ENCODE peak calls at places on chromosomes 3 and 15, in four cellular contexts. Z, P, K and E are unnamed samples.

GRCh38 chr3:158569717-158570244 is 1.2 kb upstream of the MLF1 start:
- DNase-seq in Z (no peak), P (no peak), K (peak), E (no peak)

GRCh38 chr3:17639257-17639656 is 103.2 kb downstream of the TBC1D5 start:
- DNase-seq in Z (no peak), P (peak), K (no peak), E (no peak)

GRCh38 chr15:36407647-36408046 is 171.8 kb upstream of the CDIN1 start:
- DNase-seq in Z (no peak), P (peak), K (no peak), E (no peak)

GRCh38 chr15:87340370-87340769 is 916.2 kb downstream of the NTRK3 start:
- DNase-seq in Z (no peak), P (no peak), K (no peak), E (no peak)

GRCh38 chr3:79086514-79086913 is 681.3 kb downstream of the ROBO1 start:
- DNase-seq in Z (peak), P (peak), K (no peak), E (no peak)

GRCh38 chr15:42068601-42069000 is 25.8 kb downstream of the PLA2G4D start:
- DNase-seq in Z (no peak), P (no peak), K (peak), E (peak)

GRCh38 chr3:141524988-141525387 is 38.2 kb downstream of the RASA2 start:
- DNase-seq in Z (no peak), P (no peak), K (no peak), E (no peak)

GRCh38 chr3:53109822-53110771 is 20.1 kb downstream of the RFT1 start:
- DNase-seq in Z (no peak), P (peak), K (peak), E (no peak)

GRCh38 chr15:79834496-79834895 is 62.3 kb downstream of the MTHFS start:
- DNase-seq in Z (no peak), P (no peak), K (no peak), E (no peak)

GRCh38 chr3:177673105-177673804 is 476.0 kb upstream of the TBL1XR1 start:
- DNase-seq in Z (no peak), P (peak), K (no peak), E (no peak)

GRCh38 chr3:192611411-192611810 is 115.9 kb downstream of the FGF12 start:
- DNase-seq in Z (no peak), P (no peak), K (no peak), E (no peak)

GRCh38 chr3:132164469-132165092 is 129.8 kb upstream of the CPNE4 start:
- DNase-seq in Z (no peak), P (peak), K (peak), E (no peak)

GRCh38 chr3:122797291-122797690 is 2.4 kb downstream of the SLC49A4 start:
- DNase-seq in Z (no peak), P (peak), K (no peak), E (no peak)

GRCh38 chr15:67185051-67185450 is 69.4 kb downstream of the AAGAB start:
- DNase-seq in Z (no peak), P (no peak), K (peak), E (no peak)

GRCh38 chr15:65413760-65414144 is 9.0 kb downstream of the IGDCC4 start:
- DNase-seq in Z (peak), P (no peak), K (no peak), E (peak)

GRCh38 chr3:156659260-156659659 is 15.1 kb upstream of the TIPARP start:
- DNase-seq in Z (no peak), P (no peak), K (no peak), E (no peak)

GRCh38 chr3:169060037-169060436 is 603.5 kb downstream of the MECOM start:
- DNase-seq in Z (no peak), P (no peak), K (no peak), E (no peak)

GRCh38 chr3:112629425-112629824 is 11.5 kb downstream of the CCDC80 start:
- DNase-seq in Z (no peak), P (peak), K (peak), E (no peak)

GRCh38 chr3:33077976-33078375 is 19.0 kb downstream of the GLB1 start:
- DNase-seq in Z (no peak), P (no peak), K (no peak), E (no peak)

GRCh38 chr15:73601449-73602425 is 31.5 kb downstream of the NPTN start:
- DNase-seq in Z (peak), P (peak), K (no peak), E (no peak)

GRCh38 chr15:87944687-87945086 is 311.9 kb downstream of the NTRK3 start:
- DNase-seq in Z (no peak), P (no peak), K (no peak), E (peak)

GRCh38 chr3:51311055-51311454 is 74.0 kb upstream of the MANF start:
- DNase-seq in Z (peak), P (peak), K (no peak), E (no peak)

GRCh38 chr15:34837246-34838016 is 42.1 kb upstream of the ACTC1 start:
- DNase-seq in Z (no peak), P (peak), K (no peak), E (peak)

GRCh38 chr3:143847787-143848631 is at the start of gene SLC9A9:
- DNase-seq in Z (no peak), P (peak), K (no peak), E (peak)

GRCh38 chr15:83404143-83404542 is 43.0 kb upstream of the SH3GL3 start:
- DNase-seq in Z (no peak), P (no peak), K (peak), E (no peak)

GRCh38 chr15:66882251-66883020 is 180.4 kb downstream of the SMAD6 start:
- DNase-seq in Z (no peak), P (no peak), K (peak), E (no peak)

GRCh38 chr15:66101715-66102395 is 151.7 kb downstream of the MEGF11 start:
- DNase-seq in Z (no peak), P (no peak), K (no peak), E (no peak)

GRCh38 chr15:59160880-59161593 is 45.6 kb upstream of the LDHAL6B start:
- DNase-seq in Z (peak), P (no peak), K (no peak), E (no peak)

DNA sequence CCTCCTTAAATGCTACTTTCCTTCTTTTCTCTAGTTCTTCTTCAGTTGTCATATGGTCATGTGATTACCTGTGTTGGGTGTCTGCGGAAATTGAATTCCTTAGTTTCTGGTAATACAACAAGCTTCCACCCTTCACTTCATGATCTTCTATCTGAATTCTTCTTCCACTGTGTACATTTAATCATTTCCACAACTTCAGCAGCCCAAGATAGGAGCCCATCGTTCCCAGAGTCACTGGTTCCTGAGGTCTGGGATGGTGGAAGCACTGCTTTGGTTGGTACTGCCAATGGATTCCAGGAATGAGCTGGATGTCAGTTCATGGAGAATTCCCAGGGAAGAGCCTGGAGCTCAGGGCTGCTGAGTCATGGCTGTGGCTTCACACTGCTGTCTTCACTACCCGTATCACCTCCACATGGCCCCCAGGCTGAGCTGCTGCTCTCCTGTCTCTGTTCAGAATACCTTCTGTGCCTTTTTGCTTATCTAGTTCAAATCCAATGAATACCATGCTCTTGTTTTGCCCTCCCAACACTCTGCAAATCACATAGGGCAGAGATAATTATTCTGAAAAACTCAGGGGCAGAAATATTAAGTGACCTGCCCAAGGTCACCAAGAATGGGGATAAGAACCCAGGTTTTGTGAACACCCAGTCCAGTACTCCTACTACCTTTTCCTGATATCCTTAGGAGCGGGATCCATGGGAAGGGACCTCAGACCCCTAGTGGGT is 98.5 kb downstream of the RPL39L start:
- DNase-seq in Z (no peak), P (peak), K (no peak), E (no peak)
- H3K27ac ChIP-seq in Z (no peak), P (no peak), K (no peak), E (no peak)

GRCh38 chr3:41241159-41241558 is 41.9 kb downstream of the CTNNB1 start:
- DNase-seq in Z (no peak), P (no peak), K (no peak), E (no peak)
- H3K27ac ChIP-seq in Z (no peak), P (peak), K (no peak), E (no peak)

GRCh38 chr3:37922721-37923575 is 61.3 kb downstream of the CTDSPL start:
- DNase-seq in Z (no peak), P (no peak), K (no peak), E (no peak)
- H3K27ac ChIP-seq in Z (no peak), P (no peak), K (peak), E (no peak)

GRCh38 chr3:73637042-73637441 is 12.3 kb upstream of the PDZRN3 start:
- DNase-seq in Z (no peak), P (no peak), K (no peak), E (no peak)
- H3K27ac ChIP-seq in Z (no peak), P (no peak), K (no peak), E (no peak)

DNA sequence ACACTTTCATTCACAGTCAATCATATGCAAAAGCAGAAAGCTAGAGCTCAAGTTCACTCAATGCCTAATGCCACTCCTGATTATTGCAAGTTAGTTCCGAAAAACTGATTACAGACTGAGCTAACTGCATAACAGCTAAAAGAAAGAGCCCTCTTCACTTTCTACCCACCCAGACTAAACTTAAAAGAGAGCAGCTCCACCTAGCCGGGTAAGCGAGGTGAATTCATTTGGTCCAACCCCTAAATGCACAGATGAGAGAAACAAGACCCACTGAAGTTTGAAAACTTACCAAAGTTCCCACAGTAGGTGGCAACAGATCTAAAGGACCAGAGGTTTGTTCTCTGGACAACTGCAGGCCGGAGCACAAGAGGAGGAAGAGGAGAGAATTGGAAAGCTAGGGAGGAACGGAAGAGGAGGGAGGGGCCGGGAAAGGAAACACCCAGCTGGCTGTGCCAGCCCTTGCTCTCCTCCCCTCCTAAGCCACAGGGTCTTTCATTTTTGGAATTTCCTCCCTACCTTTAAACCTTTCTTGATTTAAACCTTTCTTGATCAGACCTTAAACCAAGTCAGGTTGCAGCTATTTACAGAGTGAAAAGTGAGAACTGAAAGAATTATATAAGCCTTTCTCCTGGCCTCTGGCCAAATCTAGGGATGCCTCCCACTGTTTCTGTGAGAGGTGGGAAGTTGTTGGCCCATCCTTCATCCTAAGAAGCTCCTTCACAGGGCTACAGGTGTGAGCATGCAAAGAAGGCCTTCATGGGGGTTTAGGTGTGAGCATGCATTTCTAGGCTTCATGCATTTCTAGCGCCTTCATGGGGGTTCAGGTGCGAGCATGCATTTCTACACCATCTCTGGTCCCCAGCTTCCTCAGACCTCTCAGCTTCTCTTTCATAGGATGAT is 114.7 kb upstream of the LMOD3 start:
- DNase-seq in Z (no peak), P (no peak), K (peak), E (no peak)
- H3K27ac ChIP-seq in Z (no peak), P (no peak), K (no peak), E (peak)

GRCh38 chr3:13853256-13853977 is 26.5 kb downstream of the WNT7A start:
- DNase-seq in Z (no peak), P (no peak), K (no peak), E (peak)
- H3K27ac ChIP-seq in Z (no peak), P (peak), K (no peak), E (no peak)

GRCh38 chr3:71050133-71050520 is 533.4 kb downstream of the FOXP1 start:
- DNase-seq in Z (no peak), P (no peak), K (no peak), E (no peak)
- H3K27ac ChIP-seq in Z (no peak), P (no peak), K (peak), E (peak)

DNA sequence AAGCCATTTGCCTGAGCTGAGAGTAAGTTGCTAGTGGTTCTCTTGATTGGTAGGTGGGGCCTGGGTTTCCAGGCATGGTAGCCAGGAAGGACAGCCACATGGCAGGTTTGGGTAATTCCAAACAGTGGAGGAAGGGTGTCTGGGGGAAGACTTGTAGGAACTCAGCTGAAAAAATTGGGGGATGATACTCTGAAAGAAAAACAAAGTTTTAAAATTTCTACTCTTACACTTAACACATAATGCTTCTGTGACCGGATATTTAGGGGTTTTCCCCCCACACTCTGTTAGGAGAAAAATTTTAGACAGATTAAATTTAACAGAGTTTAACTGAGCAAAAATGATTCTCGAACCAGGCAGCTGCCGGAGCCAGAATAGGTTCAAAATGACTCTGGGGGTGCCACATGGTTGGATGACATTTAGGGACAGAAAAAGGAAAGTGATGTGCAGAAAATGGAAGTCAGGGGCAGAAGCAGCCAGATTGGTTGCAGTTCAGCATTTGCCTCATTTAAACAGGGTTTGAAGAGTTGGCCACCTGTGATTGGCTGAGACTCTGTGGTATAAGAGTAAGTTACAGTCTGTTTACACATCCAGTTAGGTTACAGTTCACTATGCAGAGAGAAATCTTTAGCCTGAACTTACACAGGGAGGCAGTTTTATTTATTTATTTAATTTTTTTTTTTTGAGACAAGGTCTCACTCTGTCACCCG is 8.1 kb downstream of the B2M start:
- DNase-seq in Z (no peak), P (no peak), K (no peak), E (no peak)
- H3K27ac ChIP-seq in Z (peak), P (no peak), K (no peak), E (no peak)

DNA sequence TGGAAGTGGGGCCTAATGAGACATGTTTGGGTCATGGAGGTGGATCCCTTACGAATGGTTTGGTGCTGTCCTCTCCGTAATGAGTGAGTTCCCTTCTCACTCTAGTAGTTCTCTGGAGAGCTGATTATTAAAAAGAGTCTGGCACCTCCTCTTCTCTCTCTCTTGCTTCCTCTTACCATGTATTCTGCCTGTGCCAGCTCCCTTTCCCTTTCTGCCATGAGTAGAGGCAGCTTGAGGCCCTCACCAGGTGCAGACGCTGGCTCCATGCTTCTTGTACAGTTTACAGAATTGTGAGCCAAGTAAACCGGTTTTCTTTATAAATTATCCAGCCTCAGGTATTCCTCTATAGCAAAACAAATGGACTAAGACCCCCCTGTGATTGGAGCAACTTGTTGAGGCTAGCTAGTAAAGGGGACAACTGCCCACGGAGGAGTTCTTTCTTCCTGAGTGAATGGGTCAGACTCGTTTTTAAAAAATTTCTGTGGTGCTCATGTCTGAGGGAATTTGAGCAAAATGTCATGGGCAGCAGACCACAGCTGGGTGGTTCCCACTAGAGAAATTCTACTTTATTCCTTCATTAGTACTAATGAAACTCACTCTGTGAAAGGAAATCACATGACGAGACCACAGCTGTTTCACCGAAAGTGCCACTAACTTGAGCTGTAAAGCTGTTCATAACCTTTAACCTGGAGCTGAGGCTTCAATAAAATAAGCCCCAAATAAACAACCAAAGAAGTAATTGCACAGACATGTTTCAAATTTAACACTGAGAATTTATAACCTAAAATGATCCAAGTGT is 210.0 kb downstream of the NFKBIZ start:
- DNase-seq in Z (no peak), P (no peak), K (no peak), E (no peak)
- H3K27ac ChIP-seq in Z (no peak), P (no peak), K (no peak), E (no peak)